ENCODE peak calls at places on chromosomes 2 and 18, in five cellular contexts. Y is fibroblast of the aortic adventitia, C is fibroblast of villous mesenchyme, Z is fibroblast of pulmonary artery, V is BJ. Q is an unnamed sample.

GRCh38 chr18:42414756-42415454 is 459.9 kb downstream of the PIK3C3 start:
- DNase-seq in Z (peak; percentile 71), Y (peak; percentile 96), V (no peak), C (peak; percentile 91), Q (no peak)

GRCh38 chr2:11155326-11156059 is at the start of gene SLC66A3:
- DNase-seq in V (peak; percentile 47), C (peak; percentile 91), Y (peak; percentile 83), Z (peak; percentile 90), Q (peak; percentile 42)

GRCh38 chr2:64134813-64135212 is 9.4 kb downstream of the PELI1 start:
- DNase-seq in Z (no peak), V (no peak), Y (peak; percentile 38), C (peak; percentile 64), Q (no peak)

GRCh38 chr2:147843421-147843863 is 1.4 kb upstream of the ACVR2A start:
- DNase-seq in C (no peak), Z (no peak), Y (no peak), V (no peak), Q (no peak)

GRCh38 chr2:26957524-26957923 is 12.9 kb upstream of the MAPRE3 start:
- DNase-seq in Y (no peak), Z (no peak), C (no peak), V (no peak), Q (no peak)

GRCh38 chr2:2229898-2230817 is 100.9 kb downstream of the MYT1L start:
- DNase-seq in V (no peak), Z (no peak), Y (no peak), C (no peak), Q (no peak)

GRCh38 chr2:132797551-132797950 is 127.5 kb upstream of the LYPD1 start:
- DNase-seq in C (peak; percentile 8), Z (peak; percentile 24), V (peak; percentile 40), Y (peak; percentile 64), Q (no peak)

GRCh38 chr2:85524567-85524923 is 14.4 kb upstream of the MAT2A start:
- DNase-seq in Y (no peak), Z (no peak), V (no peak), C (no peak), Q (no peak)

GRCh38 chr2:191521608-191522208 is 156.2 kb upstream of the NABP1 start:
- DNase-seq in V (peak; percentile 16), Y (peak; percentile 64), C (peak; percentile 47), Z (peak; percentile 63), Q (no peak)

GRCh38 chr2:159913897-159914296 is 115.9 kb upstream of the CD302 start:
- DNase-seq in V (no peak), C (no peak), Y (no peak), Z (no peak), Q (no peak)

GRCh38 chr2:106812377-106812776 is 73.6 kb downstream of the ST6GAL2 start:
- DNase-seq in V (no peak), Z (peak; percentile 36), Y (peak; percentile 9), C (peak; percentile 42), Q (no peak)

GRCh38 chr2:217900010-217900779 is 102.6 kb downstream of the TNS1 start:
- DNase-seq in C (no peak), Z (no peak), Y (no peak), V (no peak), Q (no peak)

GRCh38 chr2:223055140-223055539 is 3.1 kb downstream of the KCNE4 start:
- DNase-seq in Y (peak; percentile 84), Z (peak; percentile 92), V (no peak), C (peak; percentile 57), Q (peak; percentile 87)
- H3K4me3 ChIP-seq in Y (peak overlapping the region; percentile 40), Z (no peak overlapping the region), V (no peak overlapping the region), C (no peak overlapping the region), Q (no peak overlapping the region)

DNA sequence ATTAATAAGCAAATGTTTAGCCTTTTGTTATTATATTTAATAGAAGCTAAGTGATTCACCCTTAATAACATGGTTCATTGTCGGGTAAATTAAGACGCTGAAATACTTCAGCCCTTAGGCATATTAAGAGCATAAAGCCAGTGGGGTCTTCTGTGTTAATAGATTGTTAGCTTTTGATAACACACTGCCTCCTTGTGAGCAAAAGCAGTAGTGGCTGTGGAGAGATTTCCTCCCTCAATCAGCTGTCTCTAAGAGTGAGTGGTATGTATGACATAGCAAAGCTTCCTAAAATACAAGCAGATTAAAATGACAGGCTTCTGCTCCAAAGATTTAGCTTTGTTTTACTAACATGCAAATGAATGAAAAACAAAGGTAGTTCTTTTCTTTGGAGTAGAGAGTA is 143.7 kb upstream of the SYT4 start:
- DNase-seq in Y (no peak), Z (no peak), C (no peak), V (no peak), Q (no peak)
- TF ChIP-seq CTCF in Y (no peak), Z (peak; percentile 13), C (no peak), V (no peak), Q (peak; percentile 51)

GRCh38 chr18:76495435-76496199 is 575 bp upstream of the ZNF516 start:
- DNase-seq in Z (peak; percentile 60), V (no peak), C (peak; percentile 45), Y (peak; percentile 51), Q (no peak)

GRCh38 chr18:76498064-76498463 is 3.0 kb upstream of the ZNF516 start:
- DNase-seq in Z (no peak), V (no peak), Y (no peak), C (no peak), Q (no peak)

GRCh38 chr18:76494541-76495403 is at the start of gene ZNF516:
- DNase-seq in C (peak; percentile 52), Z (peak; percentile 42), Y (peak; percentile 23), V (no peak), Q (no peak)

GRCh38 chr18:76494181-76494540 is 881 bp downstream of the ZNF516 start:
- DNase-seq in V (no peak), Z (peak; percentile 42), C (peak; percentile 56), Y (peak; percentile 45), Q (no peak)

GRCh38 chr18:76496200-76496890 is 1.3 kb upstream of the ZNF516 start:
- DNase-seq in Y (peak; percentile 82), C (peak; percentile 82), Z (peak; percentile 88), V (no peak), Q (no peak)
- H3K4me3 ChIP-seq in Y (peak overlapping the region; percentile 77), C (peak overlapping the region; percentile 77), Z (peak overlapping the region; percentile 65), V (peak overlapping the region; percentile 83), Q (peak overlapping the region; percentile 76)

GRCh38 chr2:101961287-101962242 is 30.2 kb upstream of the IL1R2 start:
- DNase-seq in Z (peak; percentile 100), V (peak; percentile 76), C (peak; percentile 100), Y (peak; percentile 100), Q (no peak)
- TF ChIP-seq CTCF in Z (peak; percentile 35), V (peak; percentile 36), C (peak; percentile 44), Y (peak; percentile 45), Q (no peak)

Q was measured in retinal pigment epithelial cell.